ENCODE peak calls at places on chromosomes 11 and 22, in seven cellular contexts. H is A549, A is prostate gland, S is IMR-90, C is body of pancreas, J is ovary, T is esophagus squamous epithelium. F is an unnamed sample.

GRCh38 chr11:33857924-33858323 is 34.0 kb downstream of the LMO2 start:
- DNase-seq in H (peak; percentile 71), A (peak; percentile 57), S (peak; percentile 54), C (peak; percentile 71), J (peak; percentile 67), T (no peak), F (peak; percentile 67)

GRCh38 chr11:27319065-27319464 is 44.0 kb downstream of the CCDC34 start:
- DNase-seq in H (peak; percentile 66), A (no peak), S (peak; percentile 72), C (no peak), J (no peak), T (no peak), F (no peak)

GRCh38 chr22:44403930-44404329 is 91.2 kb upstream of the SHISAL1 start:
- DNase-seq in H (no peak), A (no peak), S (no peak), C (no peak), J (no peak), T (no peak), F (peak; percentile 71)

GRCh38 chr11:128582496-128583366 is 4.6 kb downstream of the ETS1 start:
- DNase-seq in H (peak; percentile 39), A (no peak), S (peak; percentile 98), C (no peak), J (peak; percentile 34), T (no peak), F (no peak)

GRCh38 chr22:37063436-37064420 is 12.2 kb downstream of the KCTD17 start:
- DNase-seq in H (no peak), A (no peak), S (no peak), C (no peak), J (no peak), T (no peak), F (no peak)

GRCh38 chr11:2419638-2420501 is 19.3 kb downstream of the TSSC4 start:
- DNase-seq in H (peak; percentile 79), A (peak; percentile 57), S (peak; percentile 72), C (peak; percentile 81), J (peak; percentile 84), T (no peak), F (peak; percentile 94)

GRCh38 chr22:46057206-46057605 is 80.2 kb upstream of the WNT7B start:
- DNase-seq in H (no peak), A (no peak), S (no peak), C (peak; percentile 33), J (peak; percentile 66), T (no peak), F (no peak)

GRCh38 chr11:79400717-79401330 is 40.0 kb downstream of the TENM4 start:
- DNase-seq in H (peak; percentile 34), A (no peak), S (peak; percentile 25), C (peak; percentile 24), J (no peak), T (no peak), F (no peak)

GRCh38 chr11:86678823-86679222 is 6.4 kb upstream of the ME3 start:
- DNase-seq in H (no peak), A (no peak), S (peak; percentile 80), C (no peak), J (no peak), T (no peak), F (no peak)

GRCh38 chr11:46117842-46118241 is 3.4 kb downstream of the PHF21A start:
- DNase-seq in H (no peak), A (no peak), S (no peak), C (no peak), J (no peak), T (no peak), F (no peak)

GRCh38 chr11:46120711-46121327 is 435 bp downstream of the PHF21A start:
- DNase-seq in H (no peak), A (no peak), S (peak; percentile 78), C (peak; percentile 45), J (peak; percentile 70), T (no peak), F (no peak)

GRCh38 chr11:46120361-46120710 is 918 bp downstream of the PHF21A start:
- DNase-seq in H (no peak), A (no peak), S (no peak), C (peak; percentile 26), J (peak; percentile 66), T (no peak), F (peak; percentile 29)

GRCh38 chr11:46119053-46119351 is 2.3 kb downstream of the PHF21A start:
- DNase-seq in H (no peak), A (no peak), S (no peak), C (no peak), J (no peak), T (no peak), F (no peak)

DNA sequence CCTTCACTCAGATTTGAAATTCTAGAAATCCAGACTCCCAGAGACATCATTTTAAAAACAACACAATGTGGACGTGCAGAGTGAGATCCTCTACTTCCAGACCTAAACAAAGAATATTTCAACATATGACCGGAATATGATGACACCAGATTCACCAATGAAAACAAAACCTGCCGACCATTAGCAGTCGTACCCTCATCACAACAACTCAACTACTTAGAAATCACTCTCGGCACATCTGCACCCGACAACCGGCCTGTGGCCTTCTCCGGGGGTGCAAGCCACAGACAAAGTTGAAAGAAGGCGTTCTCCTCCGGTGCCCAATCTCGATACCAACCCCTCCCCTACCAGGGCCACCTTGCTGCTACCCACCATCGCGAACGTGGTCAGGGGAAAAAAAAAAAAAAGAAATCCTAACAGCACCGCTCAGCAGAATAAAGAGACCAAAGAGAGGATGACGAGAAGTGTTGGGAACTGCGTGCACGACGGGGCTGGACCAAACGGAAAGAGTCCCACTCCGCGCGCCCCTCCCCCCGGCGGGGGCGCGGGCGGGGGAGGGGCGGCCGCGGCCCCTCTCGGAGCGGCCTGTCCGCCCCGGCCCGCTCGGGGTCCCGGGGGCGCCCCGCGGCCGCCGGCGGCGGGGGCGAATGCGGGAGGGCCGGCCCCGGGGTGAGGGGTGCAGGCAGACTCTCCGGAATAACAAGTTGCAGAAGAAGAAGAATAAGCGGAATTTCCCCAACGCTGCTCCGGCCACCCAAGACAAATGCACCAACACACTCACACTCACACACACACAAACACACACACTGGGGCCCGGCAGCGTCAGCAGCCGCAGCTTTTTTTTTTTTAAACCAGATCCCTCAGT is 1.7 kb downstream of the PHF21A start:
- DNase-seq in H (peak; percentile 80), A (peak; percentile 35), S (peak; percentile 74), C (peak; percentile 50), J (peak; percentile 76), T (no peak), F (peak; percentile 44)
- TF ChIP-seq POLR2A in H (no peak), A (no peak), S (peak; percentile 25), C (peak; percentile 17), J (peak; percentile 32), T (no peak), F (no peak)

GRCh38 chr11:126990716-126991480 is 9.7 kb downstream of the KIRREL3 start:
- DNase-seq in H (no peak), A (no peak), S (peak; percentile 40), C (no peak), J (no peak), T (no peak), F (no peak)
- TF ChIP-seq CTCF in H (no peak), A (no peak), S (no peak), C (no peak), J (no peak), T (no peak), F (no peak)

DNA sequence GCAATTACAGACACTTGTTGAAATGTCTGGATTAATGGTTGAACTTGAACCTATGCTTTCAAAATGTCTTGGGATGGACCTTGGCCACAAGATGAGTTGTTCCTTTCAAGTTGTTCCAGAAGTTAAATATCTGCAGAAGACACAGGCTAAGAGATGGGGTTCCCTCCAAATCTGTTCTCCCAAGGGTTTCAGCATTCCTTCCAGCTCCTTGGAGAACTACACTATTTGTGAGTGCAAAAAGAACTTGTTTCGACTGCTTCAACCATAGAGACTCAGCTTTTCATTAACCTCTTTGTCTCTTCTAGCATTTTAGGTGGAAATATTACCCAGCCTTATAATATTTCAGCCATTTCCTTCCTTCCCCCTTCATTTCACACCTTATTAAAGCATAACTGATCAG is 189.0 kb upstream of the BLID start:
- DNase-seq in H (no peak), A (no peak), S (no peak), C (no peak), J (no peak), T (no peak), F (no peak)
- TF ChIP-seq POLR2A in H (no peak), A (no peak), S (no peak), C (no peak), J (no peak), T (no peak), F (no peak)

GRCh38 chr11:72228844-72229231 is 4.3 kb downstream of the INPPL1 start:
- DNase-seq in H (no peak), A (no peak), S (no peak), C (no peak), J (no peak), T (no peak), F (peak; percentile 57)

GRCh38 chr11:72229336-72229924 is 4.9 kb downstream of the INPPL1 start:
- DNase-seq in H (no peak), A (no peak), S (no peak), C (no peak), J (no peak), T (no peak), F (peak; percentile 53)

GRCh38 chr11:72226701-72227100 is 2.1 kb downstream of the INPPL1 start:
- DNase-seq in H (no peak), A (no peak), S (no peak), C (no peak), J (no peak), T (no peak), F (peak; percentile 46)

GRCh38 chr11:72227316-72228228 is 3.0 kb downstream of the INPPL1 start:
- DNase-seq in H (no peak), A (no peak), S (peak; percentile 47), C (no peak), J (peak; percentile 16), T (no peak), F (no peak)

DNA sequence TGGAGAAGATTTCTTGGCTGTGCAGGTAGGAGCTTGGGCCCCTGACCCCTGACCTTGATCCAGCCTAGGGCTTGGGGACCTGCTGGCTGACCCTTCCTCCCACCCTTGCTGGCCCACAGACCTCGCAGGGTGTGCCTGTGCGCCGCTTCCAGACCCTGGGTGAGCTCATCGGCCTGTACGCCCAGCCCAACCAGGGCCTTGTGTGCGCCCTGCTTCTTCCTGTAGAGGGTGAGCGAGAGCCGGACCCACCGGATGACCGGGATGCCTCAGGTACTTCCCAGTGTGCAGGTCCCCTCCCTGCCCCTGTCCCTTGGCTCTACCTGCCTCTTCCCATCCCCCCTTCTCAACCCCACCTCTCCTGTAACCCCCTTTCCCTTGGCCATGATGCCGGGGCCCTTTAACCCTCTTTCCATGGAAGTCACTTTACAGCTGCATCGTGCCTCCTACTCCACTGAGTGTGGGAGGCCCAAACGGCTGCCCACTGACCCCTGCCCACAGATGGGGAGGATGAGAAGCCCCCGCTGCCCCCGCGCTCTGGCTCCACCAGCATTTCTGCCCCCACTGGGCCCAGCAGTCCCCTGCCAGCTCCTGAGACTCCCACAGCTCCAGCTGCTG is 3.8 kb downstream of the INPPL1 start:
- DNase-seq in H (no peak), A (no peak), S (no peak), C (no peak), J (peak; percentile 21), T (no peak), F (no peak)
- TF ChIP-seq CTCF in H (no peak), A (no peak), S (no peak), C (no peak), J (no peak), T (no peak), F (no peak)